ENCODE peak calls at places on chromosomes 3 and 15, in seven cellular contexts. W is heart right ventricle, Z is H7, M is H1, J is epithelial cell of proximal tubule, B is mesenchymal stem cell, O is AG04450. K is an unnamed sample.

GRCh38 chr15:60370804-60371700 is 26.7 kb downstream of the ANXA2 start:
- DNase-seq in W (no peak), Z (no peak), J (peak; percentile 93), O (peak; percentile 94), M (no peak), B (peak; percentile 99), K (no peak)

GRCh38 chr15:66287461-66288055 is 5.8 kb upstream of the DIS3L start:
- DNase-seq in W (no peak), J (no peak), Z (peak; percentile 47), O (no peak), B (peak; percentile 46), M (no peak), K (peak; percentile 31)

GRCh38 chr3:10505050-10505790 is at the start of gene ATP2B2:
- DNase-seq in O (no peak), M (no peak), W (no peak), B (no peak), Z (peak; percentile 95), J (no peak), K (no peak)

GRCh38 chr15:88646951-88647350 is 8.1 kb downstream of the ISG20 start:
- DNase-seq in M (no peak), J (no peak), B (no peak), O (no peak), W (no peak), Z (no peak), K (peak; percentile 0)

GRCh38 chr15:22895465-22896190 is 57.2 kb downstream of the NIPA2 start:
- DNase-seq in W (no peak), O (no peak), Z (no peak), B (no peak), J (peak; percentile 81), M (no peak), K (peak; percentile 59)

GRCh38 chr15:76177491-76178040 is 117.8 kb downstream of the TMEM266 start:
- DNase-seq in W (peak; percentile 58), J (no peak), O (no peak), M (no peak), Z (no peak), B (peak; percentile 43), K (no peak)

GRCh38 chr3:48431224-48432029 is 1.5 kb upstream of the PLXNB1 start:
- DNase-seq in B (no peak), M (no peak), O (no peak), Z (no peak), J (no peak), W (no peak), K (no peak)

GRCh38 chr15:92954578-92954977 is 54.5 kb downstream of the CHD2 start:
- DNase-seq in Z (peak; percentile 12), W (no peak), O (no peak), M (no peak), J (no peak), B (no peak), K (peak; percentile 19)

GRCh38 chr15:76711351-76711827 is 193.8 kb downstream of the SCAPER start:
- DNase-seq in J (no peak), Z (no peak), O (no peak), M (no peak), B (no peak), W (no peak), K (peak; percentile 59)

GRCh38 chr15:68630205-68630555 is 51.4 kb downstream of the CORO2B start:
- DNase-seq in J (no peak), M (no peak), B (no peak), W (no peak), Z (no peak), O (no peak), K (no peak)

GRCh38 chr3:14411988-14412387 is 9.6 kb downstream of the SLC6A6 start:
- DNase-seq in M (no peak), W (no peak), B (peak; percentile 27), Z (peak; percentile 81), O (no peak), J (no peak), K (no peak)

GRCh38 chr15:82113116-82113715 is 67.4 kb upstream of the MEX3B start:
- DNase-seq in M (no peak), B (no peak), O (no peak), J (no peak), W (no peak), Z (no peak), K (no peak)

GRCh38 chr15:35445891-35446290 is 100.1 kb downstream of the DPH6 start:
- DNase-seq in M (no peak), O (no peak), B (peak; percentile 79), J (no peak), W (no peak), Z (no peak), K (no peak)

GRCh38 chr3:193295985-193296384 is 55.0 kb downstream of the PLAAT1 start:
- DNase-seq in B (no peak), J (no peak), Z (no peak), M (no peak), O (no peak), W (no peak), K (no peak)

GRCh38 chr3:111978833-111979688 is at the start of gene ABHD10:
- DNase-seq in Z (peak; percentile 81), M (peak; percentile 93), B (peak; percentile 97), J (peak; percentile 83), W (peak; percentile 99), O (peak; percentile 97), K (peak; percentile 98)
- H3K4me3 ChIP-seq in Z (peak within 1 kb of the TSS; percentile 60), M (peak within 1 kb of the TSS; percentile 80), B (peak within 1 kb of the TSS; percentile 94), J (peak within 1 kb of the TSS; percentile 70), W (peak within 1 kb of the TSS; percentile 84), O (peak within 1 kb of the TSS; percentile 92), K (peak within 1 kb of the TSS; percentile 97)

GRCh38 chr15:41535529-41535928 is 8.5 kb downstream of the RPAP1 start:
- DNase-seq in B (no peak), W (no peak), M (no peak), Z (no peak), O (no peak), J (no peak), K (no peak)

DNA sequence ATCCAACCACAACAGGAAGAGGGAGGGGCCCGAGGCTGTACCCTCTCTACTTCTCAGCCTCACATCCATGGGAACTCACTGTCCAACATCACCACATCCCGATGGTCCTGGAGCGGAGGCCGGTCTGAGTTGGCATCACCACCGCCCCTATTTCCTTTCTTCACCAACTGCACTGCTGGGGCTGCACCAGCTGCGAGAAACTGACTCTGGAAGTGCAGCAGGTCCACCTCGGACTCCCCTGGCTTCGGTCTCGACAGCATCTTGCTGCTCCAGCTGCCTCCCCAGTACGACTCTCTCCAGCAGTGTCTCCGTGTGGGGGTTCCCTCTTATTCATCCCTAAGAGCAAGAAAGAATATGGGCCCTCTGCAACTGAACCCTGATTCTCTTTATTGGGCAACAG is 7.2 kb downstream of the RPAP1 start:
- DNase-seq in M (no peak), W (no peak), J (no peak), B (no peak), O (no peak), Z (no peak), K (no peak)
- H3K4me3 ChIP-seq in M (no peak overlapping the region), W (no peak overlapping the region), J (no peak overlapping the region), B (no peak overlapping the region), O (no peak overlapping the region), Z (no peak overlapping the region), K (no peak overlapping the region)

GRCh38 chr3:51384730-51385473 is at the start of gene MANF:
- DNase-seq in B (peak; percentile 98), W (peak; percentile 97), M (peak; percentile 97), J (peak; percentile 67), Z (peak; percentile 100), O (peak; percentile 94), K (peak; percentile 99)

GRCh38 chr3:51384145-51384729 is 854 bp upstream of the MANF start:
- DNase-seq in M (no peak), W (no peak), Z (peak; percentile 84), J (no peak), O (no peak), B (no peak), K (peak; percentile 55)

GRCh38 chr3:51382076-51382745 is 2.9 kb upstream of the MANF start:
- DNase-seq in O (no peak), M (no peak), Z (peak; percentile 65), J (no peak), B (no peak), W (no peak), K (no peak)

GRCh38 chr3:51381333-51381705 is 3.8 kb upstream of the MANF start:
- DNase-seq in Z (no peak), B (no peak), J (no peak), M (no peak), W (no peak), O (no peak), K (no peak)

DNA sequence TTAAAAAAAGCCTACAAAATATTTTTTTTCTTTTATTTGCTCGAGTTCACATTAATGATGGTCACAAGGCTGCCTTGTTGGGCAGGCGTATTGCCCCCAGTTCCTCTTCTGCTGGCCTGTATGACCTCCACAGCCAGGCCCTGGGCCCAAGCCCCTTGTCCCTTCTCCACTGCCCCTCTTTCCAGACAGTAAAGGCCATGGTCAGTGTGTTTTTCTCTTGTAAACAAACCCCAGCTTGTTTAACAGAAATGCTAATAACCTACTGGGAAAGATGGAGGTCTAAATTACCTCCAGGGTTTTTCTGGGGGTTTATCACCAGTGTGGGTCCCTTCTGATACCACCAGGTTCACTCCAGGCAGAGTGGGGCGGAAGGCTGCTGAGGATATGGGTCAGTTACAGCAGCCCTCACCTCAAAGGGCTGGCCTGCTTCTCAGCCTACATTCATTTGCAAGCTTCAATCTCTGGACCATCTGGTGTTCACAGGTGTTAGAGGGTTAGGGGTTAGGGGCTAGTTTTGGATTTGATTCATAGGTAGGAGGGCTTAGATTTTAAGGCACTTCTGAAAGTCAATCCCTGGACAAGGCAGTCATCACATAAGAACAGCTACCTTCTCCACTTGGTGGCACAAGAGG is 2.0 kb upstream of the MANF start:
- DNase-seq in B (no peak), O (no peak), W (no peak), Z (no peak), J (no peak), M (no peak), K (no peak)
- H3K4me3 ChIP-seq in B (peak overlapping the region; percentile 97), O (no peak overlapping the region), W (no peak overlapping the region), Z (no peak overlapping the region), J (no peak overlapping the region), M (peak overlapping the region; percentile 88), K (peak overlapping the region; percentile 94)

GRCh38 chr3:95210878-95211277 is 1148.0 kb downstream of the NSUN3 start:
- DNase-seq in J (no peak), O (no peak), M (no peak), Z (no peak), W (no peak), B (no peak), K (no peak)
- H3K4me3 ChIP-seq in J (no peak overlapping the region), O (no peak overlapping the region), M (no peak overlapping the region), Z (no peak overlapping the region), W (no peak overlapping the region), B (no peak overlapping the region), K (no peak overlapping the region)

GRCh38 chr3:59606638-59607262 is 556.9 kb upstream of the CFAP20DC start:
- DNase-seq in O (no peak), B (no peak), J (peak; percentile 27), M (no peak), Z (no peak), W (no peak), K (no peak)

GRCh38 chr3:59608356-59608755 is 558.5 kb upstream of the CFAP20DC start:
- DNase-seq in O (no peak), W (no peak), J (no peak), B (no peak), M (no peak), Z (no peak), K (no peak)

GRCh38 chr3:59607628-59608027 is 557.8 kb upstream of the CFAP20DC start:
- DNase-seq in J (peak; percentile 10), Z (no peak), W (no peak), O (no peak), M (no peak), B (peak; percentile 19), K (no peak)

GRCh38 chr3:59605318-59605717 is 555.5 kb upstream of the CFAP20DC start:
- DNase-seq in J (no peak), M (no peak), B (no peak), Z (no peak), W (no peak), O (no peak), K (no peak)

GRCh38 chr3:59605944-59606534 is 556.2 kb upstream of the CFAP20DC start:
- DNase-seq in B (no peak), J (no peak), M (no peak), O (no peak), Z (no peak), W (no peak), K (no peak)
- H3K4me3 ChIP-seq in B (no peak overlapping the region), J (no peak overlapping the region), M (no peak overlapping the region), O (no peak overlapping the region), Z (no peak overlapping the region), W (no peak overlapping the region), K (no peak overlapping the region)